ENCODE peak calls at places on chromosomes 4 and X, in four cellular contexts. C is NCI-H1436, H is GM12865, P is NCI-H1092. I is an unnamed sample.

GRCh38 chr4:21469438-21470032 is 479.0 kb downstream of the KCNIP4 start:
- DNase-seq in C (no peak), H (no peak), P (no peak), I (peak)

GRCh38 chr4:7725951-7726350 is 213.7 kb downstream of the AFAP1 start:
- DNase-seq in C (no peak), H (no peak), P (no peak), I (no peak)

GRCh38 chr4:129140521-129140920 is 44.6 kb downstream of the C4orf33 start:
- DNase-seq in C (no peak), H (no peak), P (no peak), I (no peak)

GRCh38 chr4:2934077-2934812 is 29.0 kb downstream of the NOP14 start:
- DNase-seq in C (no peak), H (peak), P (no peak), I (no peak)

GRCh38 chr4:39524420-39524957 is 2.8 kb downstream of the UGDH start:
- DNase-seq in C (no peak), H (no peak), P (no peak), I (no peak)

GRCh38 chr4:73662709-73663546 is 42.7 kb upstream of the RASSF6 start:
- DNase-seq in C (peak), H (peak), P (peak), I (peak)

GRCh38 chrX:25523574-25523973 is 507.8 kb upstream of the ARX start:
- DNase-seq in C (peak), H (peak), P (peak), I (peak)

GRCh38 chr4:169348541-169348940 is 77.8 kb upstream of the SH3RF1 start:
- DNase-seq in C (no peak), H (no peak), P (no peak), I (no peak)

GRCh38 chr4:19678763-19679162 is 572.9 kb upstream of the SLIT2 start:
- DNase-seq in C (no peak), H (no peak), P (no peak), I (no peak)

GRCh38 chr4:113643505-113643904 is 118.0 kb downstream of the CAMK2D start:
- DNase-seq in C (no peak), H (no peak), P (no peak), I (no peak)

GRCh38 chr4:35461931-35462659 is 782.2 kb downstream of the ARAP2 start:
- DNase-seq in C (no peak), H (no peak), P (no peak), I (no peak)

GRCh38 chr4:38565271-38566199 is 98.5 kb upstream of the KLF3 start:
- DNase-seq in C (peak), H (no peak), P (no peak), I (no peak)

GRCh38 chr4:167021545-167022155 is 212.6 kb downstream of the SPOCK3 start:
- DNase-seq in C (peak), H (peak), P (peak), I (peak)

GRCh38 chrX:71922697-71923096 is 12.1 kb downstream of the NHSL2 start:
- DNase-seq in C (no peak), H (no peak), P (no peak), I (no peak)

GRCh38 chr4:20641971-20642370 is 58.3 kb upstream of the PACRGL start:
- DNase-seq in C (no peak), H (no peak), P (no peak), I (no peak)

GRCh38 chr4:11623726-11624037 is 195.0 kb upstream of the HS3ST1 start:
- DNase-seq in C (no peak), H (peak), P (peak), I (no peak)

GRCh38 chr4:43066415-43066814 is 173.9 kb downstream of the GRXCR1 start:
- DNase-seq in C (no peak), H (no peak), P (no peak), I (no peak)

GRCh38 chr4:4260185-4260751 is 12.2 kb upstream of the TMEM128 start:
- DNase-seq in C (peak), H (peak), P (peak), I (peak)

GRCh38 chr4:15144249-15144966 is 142.1 kb downstream of the CPEB2 start:
- DNase-seq in C (no peak), H (no peak), P (peak), I (no peak)

GRCh38 chr4:139552908-139553307 is 3.1 kb downstream of the SETD7 start:
- DNase-seq in C (no peak), H (no peak), P (no peak), I (no peak)

GRCh38 chr4:176563591-176563990 is 229.1 kb downstream of the VEGFC start:
- DNase-seq in C (no peak), H (no peak), P (no peak), I (no peak)

GRCh38 chrX:13093489-13094140 is 49.2 kb upstream of the FAM9C start:
- DNase-seq in C (no peak), H (peak), P (no peak), I (no peak)

GRCh38 chrX:108464604-108465003 is 25.0 kb downstream of the COL4A5 start:
- DNase-seq in C (no peak), H (no peak), P (no peak), I (no peak)

GRCh38 chr4:4866833-4867744 is 7.6 kb downstream of the MSX1 start:
- DNase-seq in C (no peak), H (peak), P (no peak), I (no peak)

GRCh38 chrX:138754861-138755260 is 43.3 kb upstream of the FGF13 start:
- DNase-seq in C (no peak), H (no peak), P (no peak), I (no peak)

GRCh38 chr4:38488891-38489861 is 174.8 kb upstream of the KLF3 start:
- DNase-seq in C (no peak), H (no peak), P (no peak), I (no peak)

GRCh38 chr4:150235795-150236385 is 157.6 kb downstream of the DCLK2 start:
- DNase-seq in C (no peak), H (no peak), P (no peak), I (peak)

GRCh38 chr4:112704991-112705845 is 68.3 kb downstream of the LARP7 start:
- DNase-seq in C (peak), H (no peak), P (peak), I (peak)

GRCh38 chr4:112604590-112604989 is 32.1 kb downstream of the ZGRF1 start:
- DNase-seq in C (peak), H (peak), P (peak), I (peak)

GRCh38 chr4:161003418-161004057 is 1160.3 kb downstream of the FSTL5 start:
- DNase-seq in C (no peak), H (no peak), P (no peak), I (no peak)